ENCODE peak calls at places on chromosomes 1 and 21, in eight cellular contexts. One of them, this sample, is unnamed.

GRCh38 chr1:56065729-56066128 is 513.6 kb downstream of the PLPP3 start:
- DNase-seq in CD8-positive, alpha-beta memory T cell: no peak
- DNase-seq in CD8-positive, alpha-beta T cell: no peak
- DNase-seq in cardiac muscle cell: no peak
- DNase-seq in PC-9: no peak
- DNase-seq in A549: no peak
- DNase-seq in trophoblast cell: peak; percentile 24
- DNase-seq in body of pancreas: no peak
- DNase-seq in this sample: no peak

GRCh38 chr1:109516872-109517271 is 7.3 kb upstream of the AMIGO1 start:
- DNase-seq in CD8-positive, alpha-beta T cell: no peak
- DNase-seq in body of pancreas: no peak
- DNase-seq in cardiac muscle cell: no peak
- DNase-seq in A549: no peak
- DNase-seq in PC-9: no peak
- DNase-seq in CD8-positive, alpha-beta memory T cell: no peak
- DNase-seq in trophoblast cell: no peak
- DNase-seq in this sample: no peak

GRCh38 chr1:174743654-174744561 is 255.8 kb upstream of the CACYBP start:
- DNase-seq in PC-9: no peak
- DNase-seq in CD8-positive, alpha-beta memory T cell: no peak
- DNase-seq in trophoblast cell: peak; percentile 74
- DNase-seq in CD8-positive, alpha-beta T cell: no peak
- DNase-seq in body of pancreas: no peak
- DNase-seq in cardiac muscle cell: peak; percentile 53
- DNase-seq in A549: peak; percentile 16
- DNase-seq in this sample: no peak

GRCh38 chr1:222464841-222465210 is 83.1 kb downstream of the HHIPL2 start:
- DNase-seq in trophoblast cell: peak; percentile 58
- DNase-seq in PC-9: no peak
- DNase-seq in CD8-positive, alpha-beta T cell: peak; percentile 68
- DNase-seq in cardiac muscle cell: peak; percentile 41
- DNase-seq in body of pancreas: peak; percentile 66
- DNase-seq in A549: peak; percentile 64
- DNase-seq in CD8-positive, alpha-beta memory T cell: peak; percentile 78
- DNase-seq in this sample: peak; percentile 79

GRCh38 chr1:67983867-67984266 is 66.6 kb downstream of the DIRAS3 start:
- DNase-seq in trophoblast cell: no peak
- DNase-seq in PC-9: no peak
- DNase-seq in cardiac muscle cell: no peak
- DNase-seq in CD8-positive, alpha-beta T cell: no peak
- DNase-seq in A549: no peak
- DNase-seq in body of pancreas: no peak
- DNase-seq in CD8-positive, alpha-beta memory T cell: no peak
- DNase-seq in this sample: no peak

GRCh38 chr1:77636864-77637263 is 45.6 kb downstream of the ZZZ3 start:
- DNase-seq in CD8-positive, alpha-beta T cell: no peak
- DNase-seq in body of pancreas: no peak
- DNase-seq in trophoblast cell: no peak
- DNase-seq in CD8-positive, alpha-beta memory T cell: no peak
- DNase-seq in PC-9: no peak
- DNase-seq in cardiac muscle cell: no peak
- DNase-seq in A549: no peak
- DNase-seq in this sample: no peak

GRCh38 chr1:31672988-31673387 is 28.3 kb upstream of the PEF1 start:
- DNase-seq in cardiac muscle cell: no peak
- DNase-seq in body of pancreas: no peak
- DNase-seq in PC-9: no peak
- DNase-seq in trophoblast cell: no peak
- DNase-seq in CD8-positive, alpha-beta memory T cell: no peak
- DNase-seq in A549: no peak
- DNase-seq in CD8-positive, alpha-beta T cell: no peak
- DNase-seq in this sample: no peak

GRCh38 chr1:192763243-192763642 is 45.6 kb upstream of the RGS2 start:
- DNase-seq in PC-9: no peak
- DNase-seq in trophoblast cell: no peak
- DNase-seq in body of pancreas: no peak
- DNase-seq in cardiac muscle cell: no peak
- DNase-seq in CD8-positive, alpha-beta memory T cell: no peak
- DNase-seq in CD8-positive, alpha-beta T cell: no peak
- DNase-seq in A549: no peak
- DNase-seq in this sample: no peak

GRCh38 chr1:203682401-203683383 is 56.1 kb downstream of the ATP2B4 start:
- DNase-seq in CD8-positive, alpha-beta T cell: peak; percentile 52
- DNase-seq in A549: no peak
- DNase-seq in PC-9: no peak
- DNase-seq in body of pancreas: peak; percentile 16
- DNase-seq in CD8-positive, alpha-beta memory T cell: peak; percentile 86
- DNase-seq in trophoblast cell: no peak
- DNase-seq in cardiac muscle cell: peak; percentile 26
- DNase-seq in this sample: peak; percentile 89

GRCh38 chr1:225697437-225697836 is 44.5 kb upstream of the ENAH start:
- DNase-seq in cardiac muscle cell: no peak
- DNase-seq in CD8-positive, alpha-beta memory T cell: no peak
- DNase-seq in trophoblast cell: no peak
- DNase-seq in body of pancreas: peak; percentile 86
- DNase-seq in CD8-positive, alpha-beta T cell: no peak
- DNase-seq in PC-9: no peak
- DNase-seq in A549: no peak
- DNase-seq in this sample: no peak

GRCh38 chr1:179251675-179252074 is 22.2 kb upstream of the ABL2 start:
- DNase-seq in cardiac muscle cell: peak; percentile 46
- DNase-seq in A549: no peak
- DNase-seq in trophoblast cell: peak; percentile 50
- DNase-seq in CD8-positive, alpha-beta memory T cell: no peak
- DNase-seq in CD8-positive, alpha-beta T cell: no peak
- DNase-seq in PC-9: no peak
- DNase-seq in body of pancreas: peak; percentile 38
- DNase-seq in this sample: peak; percentile 9

GRCh38 chr1:201014816-201015200 is 8.7 kb downstream of the KIF21B start:
- DNase-seq in PC-9: no peak
- DNase-seq in A549: no peak
- DNase-seq in body of pancreas: no peak
- DNase-seq in trophoblast cell: no peak
- DNase-seq in CD8-positive, alpha-beta memory T cell: no peak
- DNase-seq in cardiac muscle cell: no peak
- DNase-seq in CD8-positive, alpha-beta T cell: no peak
- DNase-seq in this sample: no peak

GRCh38 chr1:42784946-42785693 is at the start of gene TMEM269:
- DNase-seq in CD8-positive, alpha-beta memory T cell: peak; percentile 63
- DNase-seq in cardiac muscle cell: no peak
- DNase-seq in trophoblast cell: no peak
- DNase-seq in A549: no peak
- DNase-seq in PC-9: no peak
- DNase-seq in CD8-positive, alpha-beta T cell: peak; percentile 39
- DNase-seq in body of pancreas: no peak
- DNase-seq in this sample: peak; percentile 30

GRCh38 chr1:228045405-228045804 is 37.1 kb upstream of the ARF1 start:
- DNase-seq in body of pancreas: no peak
- DNase-seq in A549: no peak
- DNase-seq in CD8-positive, alpha-beta T cell: no peak
- DNase-seq in trophoblast cell: no peak
- DNase-seq in cardiac muscle cell: no peak
- DNase-seq in CD8-positive, alpha-beta memory T cell: no peak
- DNase-seq in PC-9: no peak
- DNase-seq in this sample: no peak

GRCh38 chr21:33373451-33373850 is 29.8 kb upstream of the IFNGR2 start:
- DNase-seq in CD8-positive, alpha-beta T cell: no peak
- DNase-seq in A549: no peak
- DNase-seq in body of pancreas: no peak
- DNase-seq in CD8-positive, alpha-beta memory T cell: no peak
- DNase-seq in trophoblast cell: no peak
- DNase-seq in PC-9: peak; percentile 43
- DNase-seq in cardiac muscle cell: no peak
- DNase-seq in this sample: no peak
- H3K27ac ChIP-seq in CD8-positive, alpha-beta T cell: no peak overlapping the region
- H3K27ac ChIP-seq in A549: peak overlapping the region; percentile 47
- H3K27ac ChIP-seq in body of pancreas: no peak overlapping the region
- H3K27ac ChIP-seq in CD8-positive, alpha-beta memory T cell: no peak overlapping the region
- H3K27ac ChIP-seq in trophoblast cell: no peak overlapping the region
- H3K27ac ChIP-seq in PC-9: peak overlapping the region; percentile 81
- H3K27ac ChIP-seq in cardiac muscle cell: no peak overlapping the region
- H3K27ac ChIP-seq in this sample: no peak overlapping the region

DNA sequence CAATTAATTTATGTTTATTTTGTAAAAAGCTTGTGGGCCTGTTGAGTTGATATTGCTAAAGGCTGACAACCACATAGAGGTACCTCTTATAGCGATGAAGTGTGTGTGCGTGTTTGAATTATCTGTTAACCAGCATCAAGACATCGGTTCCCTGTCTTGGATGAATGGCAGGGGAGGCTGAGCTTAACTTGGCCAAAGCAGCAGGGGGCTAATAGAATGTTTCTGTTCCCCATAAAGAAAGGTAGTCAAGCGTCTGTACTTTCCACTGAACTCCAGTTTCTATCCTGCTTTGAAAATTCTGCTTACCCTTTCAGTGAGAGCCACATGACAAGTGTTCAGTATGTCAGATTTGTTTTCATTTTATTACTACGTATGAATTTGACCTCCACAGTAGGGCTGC is 63.0 kb downstream of the ROR1 start:
- DNase-seq in body of pancreas: no peak
- DNase-seq in trophoblast cell: no peak
- DNase-seq in cardiac muscle cell: no peak
- DNase-seq in CD8-positive, alpha-beta T cell: no peak
- DNase-seq in CD8-positive, alpha-beta memory T cell: no peak
- DNase-seq in A549: no peak
- DNase-seq in PC-9: no peak
- DNase-seq in this sample: no peak
- H3K4me3 ChIP-seq in body of pancreas: no peak overlapping the region
- H3K4me3 ChIP-seq in trophoblast cell: no peak overlapping the region
- H3K4me3 ChIP-seq in cardiac muscle cell: no peak overlapping the region
- H3K4me3 ChIP-seq in CD8-positive, alpha-beta T cell: no peak overlapping the region
- H3K4me3 ChIP-seq in CD8-positive, alpha-beta memory T cell: no peak overlapping the region
- H3K4me3 ChIP-seq in A549: no peak overlapping the region
- H3K4me3 ChIP-seq in PC-9: no peak overlapping the region
- H3K4me3 ChIP-seq in this sample: no peak overlapping the region

GRCh38 chr1:44421374-44422028 is 16.4 kb downstream of the RNF220 start:
- DNase-seq in CD8-positive, alpha-beta memory T cell: no peak
- DNase-seq in CD8-positive, alpha-beta T cell: no peak
- DNase-seq in A549: no peak
- DNase-seq in trophoblast cell: no peak
- DNase-seq in cardiac muscle cell: no peak
- DNase-seq in PC-9: no peak
- DNase-seq in body of pancreas: no peak
- DNase-seq in this sample: no peak

GRCh38 chr1:44420535-44420934 is 15.5 kb downstream of the RNF220 start:
- DNase-seq in PC-9: no peak
- DNase-seq in cardiac muscle cell: no peak
- DNase-seq in CD8-positive, alpha-beta T cell: no peak
- DNase-seq in trophoblast cell: no peak
- DNase-seq in A549: no peak
- DNase-seq in body of pancreas: no peak
- DNase-seq in CD8-positive, alpha-beta memory T cell: no peak
- DNase-seq in this sample: no peak

GRCh38 chr1:44422161-44422560 is 17.1 kb downstream of the RNF220 start:
- DNase-seq in trophoblast cell: no peak
- DNase-seq in A549: no peak
- DNase-seq in CD8-positive, alpha-beta memory T cell: no peak
- DNase-seq in CD8-positive, alpha-beta T cell: no peak
- DNase-seq in body of pancreas: no peak
- DNase-seq in PC-9: no peak
- DNase-seq in cardiac muscle cell: no peak
- DNase-seq in this sample: no peak

GRCh38 chr1:44425327-44426082 is 20.4 kb downstream of the RNF220 start:
- DNase-seq in body of pancreas: no peak
- DNase-seq in PC-9: no peak
- DNase-seq in CD8-positive, alpha-beta T cell: no peak
- DNase-seq in CD8-positive, alpha-beta memory T cell: no peak
- DNase-seq in A549: no peak
- DNase-seq in trophoblast cell: no peak
- DNase-seq in cardiac muscle cell: no peak
- DNase-seq in this sample: no peak

DNA sequence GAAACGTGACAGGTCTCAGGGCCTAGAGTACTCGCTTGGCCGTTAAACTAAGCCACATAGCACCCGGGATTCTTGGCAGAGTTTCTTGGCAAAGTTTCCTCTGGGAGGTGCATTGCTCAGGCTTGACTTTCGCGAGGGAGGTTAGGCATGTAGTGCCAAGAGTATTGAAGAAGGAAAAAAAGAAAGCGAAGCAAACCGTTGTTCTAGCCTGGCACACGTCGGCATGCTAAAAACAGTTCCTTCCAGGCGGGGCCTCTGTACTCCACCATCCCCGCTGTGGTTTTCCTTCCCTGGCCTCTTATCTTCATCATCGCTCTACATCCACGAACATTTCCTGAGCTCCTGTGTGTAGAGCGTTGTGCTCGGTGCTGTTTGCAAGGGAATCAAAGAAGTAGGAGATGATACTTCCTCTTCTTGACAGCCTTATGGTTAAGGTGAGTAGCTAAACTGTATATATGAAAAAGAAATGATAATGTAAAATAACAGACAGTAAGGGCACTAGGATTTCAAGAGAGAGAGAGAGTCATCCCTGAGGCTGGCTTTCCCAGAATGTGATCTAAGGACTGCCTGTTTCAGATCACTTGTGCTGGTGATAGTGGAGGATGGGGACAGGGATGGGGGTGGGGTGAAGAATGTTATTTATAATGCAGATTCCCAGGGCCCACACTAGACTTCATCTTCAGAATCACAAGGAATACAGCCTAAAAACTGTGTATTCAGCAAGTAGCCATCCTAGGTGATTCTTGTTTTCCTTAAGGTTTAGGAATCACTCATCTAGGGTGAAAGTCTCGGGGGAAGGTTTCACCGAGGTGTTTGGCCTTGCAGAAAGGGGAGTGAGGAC is 18.9 kb downstream of the RNF220 start:
- DNase-seq in cardiac muscle cell: no peak
- DNase-seq in trophoblast cell: no peak
- DNase-seq in PC-9: peak; percentile 64
- DNase-seq in CD8-positive, alpha-beta memory T cell: no peak
- DNase-seq in body of pancreas: peak; percentile 87
- DNase-seq in A549: no peak
- DNase-seq in CD8-positive, alpha-beta T cell: no peak
- DNase-seq in this sample: no peak
- H3K27ac ChIP-seq in cardiac muscle cell: no peak overlapping the region
- H3K27ac ChIP-seq in trophoblast cell: no peak overlapping the region
- H3K27ac ChIP-seq in PC-9: no peak overlapping the region
- H3K27ac ChIP-seq in CD8-positive, alpha-beta memory T cell: no peak overlapping the region
- H3K27ac ChIP-seq in body of pancreas: no peak overlapping the region
- H3K27ac ChIP-seq in A549: no peak overlapping the region
- H3K27ac ChIP-seq in CD8-positive, alpha-beta T cell: no peak overlapping the region
- H3K27ac ChIP-seq in this sample: no peak overlapping the region

DNA sequence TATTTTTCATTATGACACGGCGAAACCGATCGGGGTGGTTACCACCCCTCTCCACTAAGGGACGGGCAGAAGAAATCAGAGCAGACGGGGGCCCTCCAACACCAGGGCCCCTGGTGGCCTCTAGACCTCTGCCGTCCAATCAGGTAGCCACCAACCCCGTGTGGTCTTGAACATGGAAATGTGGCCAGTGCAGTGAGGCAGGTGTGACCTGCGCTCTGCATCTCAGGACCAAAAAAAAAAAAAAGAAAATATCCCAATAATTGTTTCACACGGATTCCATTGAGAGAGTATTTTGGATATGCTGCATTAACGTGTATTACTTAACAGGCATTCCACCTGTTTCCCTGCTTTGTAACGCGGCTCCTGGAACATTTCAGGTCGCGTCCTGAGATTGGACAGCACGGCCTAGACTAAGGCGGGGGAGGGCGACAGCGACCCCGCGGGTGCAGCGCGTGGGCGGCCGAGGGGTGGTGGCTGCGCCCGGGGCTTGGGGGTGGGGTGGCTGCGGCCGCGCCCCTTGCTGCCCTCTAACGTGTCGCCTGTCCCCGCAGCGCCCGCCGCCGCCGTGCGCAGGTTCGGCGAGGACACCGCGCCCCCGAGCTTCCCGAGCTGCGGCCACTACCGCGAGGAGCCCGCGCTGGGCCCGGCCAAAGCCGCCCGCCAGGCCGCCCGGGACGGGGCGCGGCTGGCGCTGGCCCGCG is 48.3 kb downstream of the SIM2 start:
- DNase-seq in trophoblast cell: peak; percentile 54
- DNase-seq in CD8-positive, alpha-beta memory T cell: no peak
- DNase-seq in A549: no peak
- DNase-seq in body of pancreas: no peak
- DNase-seq in CD8-positive, alpha-beta T cell: no peak
- DNase-seq in cardiac muscle cell: peak; percentile 1
- DNase-seq in PC-9: no peak
- DNase-seq in this sample: no peak
- H3K4me3 ChIP-seq in trophoblast cell: peak overlapping the region; percentile 60
- H3K4me3 ChIP-seq in CD8-positive, alpha-beta memory T cell: no peak overlapping the region
- H3K4me3 ChIP-seq in A549: no peak overlapping the region
- H3K4me3 ChIP-seq in body of pancreas: no peak overlapping the region
- H3K4me3 ChIP-seq in CD8-positive, alpha-beta T cell: no peak overlapping the region
- H3K4me3 ChIP-seq in cardiac muscle cell: peak overlapping the region; percentile 41
- H3K4me3 ChIP-seq in PC-9: no peak overlapping the region
- H3K4me3 ChIP-seq in this sample: no peak overlapping the region